ENCODE peak calls at places on chromosome 17, in nine cellular contexts. One of them, this sample, is unnamed.

GRCh38 chr17:34853916-34854315 is 107.3 kb downstream of the CCT6B start:
- DNase-seq in stimulated activated naive CD8-positive, alpha-beta T cell treated with anti-CD3 and anti-CD28 coated beads, Interleukin-15, Interleukin-2, amounts not matched to agents 100 U/mL and 50 U/mL, for 24 hours: no peak
- DNase-seq in hepatic stellate cell: no peak
- DNase-seq in stromal cell of bone marrow: no peak
- DNase-seq in CD8-positive, alpha-beta memory T cell: no peak
- DNase-seq in LoVo: no peak
- DNase-seq in stimulated activated CD8-positive, alpha-beta memory T cell treated with anti-CD3 and anti-CD28 coated beads, Interleukin-12 subunit alpha, Interleukin-12 subunit beta, amount 100 ng/mL, for 1 hour: no peak
- DNase-seq in non-pigmented ciliary epithelial cell: no peak
- DNase-seq in activated naive CD8-positive, alpha-beta T cell treated with anti-CD3 and anti-CD28 coated beads, Interleukin-2, amount 50 U/mL, for 24 hours: no peak
- DNase-seq in this sample: no peak

GRCh38 chr17:40828454-40829039 is 6.1 kb upstream of the KRT10 start:
- DNase-seq in CD8-positive, alpha-beta memory T cell: no peak
- DNase-seq in activated naive CD8-positive, alpha-beta T cell treated with anti-CD3 and anti-CD28 coated beads, Interleukin-2, amount 50 U/mL, for 24 hours: no peak
- DNase-seq in non-pigmented ciliary epithelial cell: no peak
- DNase-seq in stromal cell of bone marrow: no peak
- DNase-seq in stimulated activated naive CD8-positive, alpha-beta T cell treated with anti-CD3 and anti-CD28 coated beads, Interleukin-15, Interleukin-2, amounts not matched to agents 100 U/mL and 50 U/mL, for 24 hours: no peak
- DNase-seq in LoVo: no peak
- DNase-seq in stimulated activated CD8-positive, alpha-beta memory T cell treated with anti-CD3 and anti-CD28 coated beads, Interleukin-12 subunit alpha, Interleukin-12 subunit beta, amount 100 ng/mL, for 1 hour: no peak
- DNase-seq in hepatic stellate cell: no peak
- DNase-seq in this sample: no peak

GRCh38 chr17:35568561-35568960 is 7.9 kb upstream of the SLFN14 start:
- DNase-seq in stimulated activated CD8-positive, alpha-beta memory T cell treated with anti-CD3 and anti-CD28 coated beads, Interleukin-12 subunit alpha, Interleukin-12 subunit beta, amount 100 ng/mL, for 1 hour: no peak
- DNase-seq in stimulated activated naive CD8-positive, alpha-beta T cell treated with anti-CD3 and anti-CD28 coated beads, Interleukin-15, Interleukin-2, amounts not matched to agents 100 U/mL and 50 U/mL, for 24 hours: peak
- DNase-seq in non-pigmented ciliary epithelial cell: no peak
- DNase-seq in activated naive CD8-positive, alpha-beta T cell treated with anti-CD3 and anti-CD28 coated beads, Interleukin-2, amount 50 U/mL, for 24 hours: peak
- DNase-seq in hepatic stellate cell: peak
- DNase-seq in stromal cell of bone marrow: no peak
- DNase-seq in LoVo: peak
- DNase-seq in CD8-positive, alpha-beta memory T cell: no peak
- DNase-seq in this sample: peak

GRCh38 chr17:6471531-6472465 is 27.5 kb downstream of the PIMREG start:
- DNase-seq in CD8-positive, alpha-beta memory T cell: no peak
- DNase-seq in non-pigmented ciliary epithelial cell: no peak
- DNase-seq in stromal cell of bone marrow: peak
- DNase-seq in stimulated activated CD8-positive, alpha-beta memory T cell treated with anti-CD3 and anti-CD28 coated beads, Interleukin-12 subunit alpha, Interleukin-12 subunit beta, amount 100 ng/mL, for 1 hour: no peak
- DNase-seq in stimulated activated naive CD8-positive, alpha-beta T cell treated with anti-CD3 and anti-CD28 coated beads, Interleukin-15, Interleukin-2, amounts not matched to agents 100 U/mL and 50 U/mL, for 24 hours: no peak
- DNase-seq in hepatic stellate cell: peak
- DNase-seq in LoVo: no peak
- DNase-seq in activated naive CD8-positive, alpha-beta T cell treated with anti-CD3 and anti-CD28 coated beads, Interleukin-2, amount 50 U/mL, for 24 hours: no peak
- DNase-seq in this sample: no peak

GRCh38 chr17:45361976-45362375 is 45.2 kb upstream of the MAP3K14 start:
- DNase-seq in non-pigmented ciliary epithelial cell: no peak
- DNase-seq in activated naive CD8-positive, alpha-beta T cell treated with anti-CD3 and anti-CD28 coated beads, Interleukin-2, amount 50 U/mL, for 24 hours: no peak
- DNase-seq in LoVo: no peak
- DNase-seq in hepatic stellate cell: no peak
- DNase-seq in stimulated activated CD8-positive, alpha-beta memory T cell treated with anti-CD3 and anti-CD28 coated beads, Interleukin-12 subunit alpha, Interleukin-12 subunit beta, amount 100 ng/mL, for 1 hour: no peak
- DNase-seq in stimulated activated naive CD8-positive, alpha-beta T cell treated with anti-CD3 and anti-CD28 coated beads, Interleukin-15, Interleukin-2, amounts not matched to agents 100 U/mL and 50 U/mL, for 24 hours: no peak
- DNase-seq in stromal cell of bone marrow: no peak
- DNase-seq in CD8-positive, alpha-beta memory T cell: no peak
- DNase-seq in this sample: no peak

GRCh38 chr17:74775409-74776043 is 619 bp downstream of the NAT9 start:
- DNase-seq in stimulated activated naive CD8-positive, alpha-beta T cell treated with anti-CD3 and anti-CD28 coated beads, Interleukin-15, Interleukin-2, amounts not matched to agents 100 U/mL and 50 U/mL, for 24 hours: no peak
- DNase-seq in hepatic stellate cell: no peak
- DNase-seq in CD8-positive, alpha-beta memory T cell: no peak
- DNase-seq in activated naive CD8-positive, alpha-beta T cell treated with anti-CD3 and anti-CD28 coated beads, Interleukin-2, amount 50 U/mL, for 24 hours: peak
- DNase-seq in stromal cell of bone marrow: no peak
- DNase-seq in stimulated activated CD8-positive, alpha-beta memory T cell treated with anti-CD3 and anti-CD28 coated beads, Interleukin-12 subunit alpha, Interleukin-12 subunit beta, amount 100 ng/mL, for 1 hour: no peak
- DNase-seq in non-pigmented ciliary epithelial cell: no peak
- DNase-seq in LoVo: no peak
- DNase-seq in this sample: no peak

GRCh38 chr17:4506892-4507291 is 8.2 kb downstream of the SPNS2 start:
- DNase-seq in LoVo: no peak
- DNase-seq in hepatic stellate cell: no peak
- DNase-seq in activated naive CD8-positive, alpha-beta T cell treated with anti-CD3 and anti-CD28 coated beads, Interleukin-2, amount 50 U/mL, for 24 hours: no peak
- DNase-seq in CD8-positive, alpha-beta memory T cell: no peak
- DNase-seq in stimulated activated naive CD8-positive, alpha-beta T cell treated with anti-CD3 and anti-CD28 coated beads, Interleukin-15, Interleukin-2, amounts not matched to agents 100 U/mL and 50 U/mL, for 24 hours: no peak
- DNase-seq in non-pigmented ciliary epithelial cell: no peak
- DNase-seq in stimulated activated CD8-positive, alpha-beta memory T cell treated with anti-CD3 and anti-CD28 coated beads, Interleukin-12 subunit alpha, Interleukin-12 subunit beta, amount 100 ng/mL, for 1 hour: no peak
- DNase-seq in stromal cell of bone marrow: no peak
- DNase-seq in this sample: no peak

GRCh38 chr17:58352843-58353719 is 1.1 kb upstream of the SUPT4H1 start:
- DNase-seq in activated naive CD8-positive, alpha-beta T cell treated with anti-CD3 and anti-CD28 coated beads, Interleukin-2, amount 50 U/mL, for 24 hours: peak
- DNase-seq in stimulated activated naive CD8-positive, alpha-beta T cell treated with anti-CD3 and anti-CD28 coated beads, Interleukin-15, Interleukin-2, amounts not matched to agents 100 U/mL and 50 U/mL, for 24 hours: peak
- DNase-seq in non-pigmented ciliary epithelial cell: no peak
- DNase-seq in stimulated activated CD8-positive, alpha-beta memory T cell treated with anti-CD3 and anti-CD28 coated beads, Interleukin-12 subunit alpha, Interleukin-12 subunit beta, amount 100 ng/mL, for 1 hour: no peak
- DNase-seq in CD8-positive, alpha-beta memory T cell: no peak
- DNase-seq in hepatic stellate cell: peak
- DNase-seq in LoVo: peak
- DNase-seq in stromal cell of bone marrow: peak
- DNase-seq in this sample: peak

GRCh38 chr17:46011711-46012505 is 12.9 kb downstream of the STH start:
- DNase-seq in CD8-positive, alpha-beta memory T cell: no peak
- DNase-seq in activated naive CD8-positive, alpha-beta T cell treated with anti-CD3 and anti-CD28 coated beads, Interleukin-2, amount 50 U/mL, for 24 hours: no peak
- DNase-seq in non-pigmented ciliary epithelial cell: no peak
- DNase-seq in stimulated activated CD8-positive, alpha-beta memory T cell treated with anti-CD3 and anti-CD28 coated beads, Interleukin-12 subunit alpha, Interleukin-12 subunit beta, amount 100 ng/mL, for 1 hour: no peak
- DNase-seq in stimulated activated naive CD8-positive, alpha-beta T cell treated with anti-CD3 and anti-CD28 coated beads, Interleukin-15, Interleukin-2, amounts not matched to agents 100 U/mL and 50 U/mL, for 24 hours: no peak
- DNase-seq in hepatic stellate cell: no peak
- DNase-seq in LoVo: no peak
- DNase-seq in stromal cell of bone marrow: no peak
- DNase-seq in this sample: no peak

GRCh38 chr17:19311016-19311415 is 51.5 kb downstream of the B9D1 start:
- DNase-seq in CD8-positive, alpha-beta memory T cell: no peak
- DNase-seq in hepatic stellate cell: no peak
- DNase-seq in stimulated activated CD8-positive, alpha-beta memory T cell treated with anti-CD3 and anti-CD28 coated beads, Interleukin-12 subunit alpha, Interleukin-12 subunit beta, amount 100 ng/mL, for 1 hour: no peak
- DNase-seq in non-pigmented ciliary epithelial cell: no peak
- DNase-seq in stromal cell of bone marrow: no peak
- DNase-seq in stimulated activated naive CD8-positive, alpha-beta T cell treated with anti-CD3 and anti-CD28 coated beads, Interleukin-15, Interleukin-2, amounts not matched to agents 100 U/mL and 50 U/mL, for 24 hours: no peak
- DNase-seq in activated naive CD8-positive, alpha-beta T cell treated with anti-CD3 and anti-CD28 coated beads, Interleukin-2, amount 50 U/mL, for 24 hours: no peak
- DNase-seq in LoVo: no peak
- DNase-seq in this sample: no peak

GRCh38 chr17:63440127-63440769 is 5.9 kb downstream of the CYB561 start:
- DNase-seq in non-pigmented ciliary epithelial cell: no peak
- DNase-seq in CD8-positive, alpha-beta memory T cell: peak
- DNase-seq in stromal cell of bone marrow: no peak
- DNase-seq in stimulated activated CD8-positive, alpha-beta memory T cell treated with anti-CD3 and anti-CD28 coated beads, Interleukin-12 subunit alpha, Interleukin-12 subunit beta, amount 100 ng/mL, for 1 hour: no peak
- DNase-seq in hepatic stellate cell: no peak
- DNase-seq in activated naive CD8-positive, alpha-beta T cell treated with anti-CD3 and anti-CD28 coated beads, Interleukin-2, amount 50 U/mL, for 24 hours: no peak
- DNase-seq in LoVo: no peak
- DNase-seq in stimulated activated naive CD8-positive, alpha-beta T cell treated with anti-CD3 and anti-CD28 coated beads, Interleukin-15, Interleukin-2, amounts not matched to agents 100 U/mL and 50 U/mL, for 24 hours: no peak
- DNase-seq in this sample: no peak

GRCh38 chr17:79671387-79671752 is 59.4 kb upstream of the ENPP7 start:
- DNase-seq in CD8-positive, alpha-beta memory T cell: no peak
- DNase-seq in hepatic stellate cell: no peak
- DNase-seq in stromal cell of bone marrow: no peak
- DNase-seq in LoVo: no peak
- DNase-seq in stimulated activated CD8-positive, alpha-beta memory T cell treated with anti-CD3 and anti-CD28 coated beads, Interleukin-12 subunit alpha, Interleukin-12 subunit beta, amount 100 ng/mL, for 1 hour: no peak
- DNase-seq in non-pigmented ciliary epithelial cell: no peak
- DNase-seq in stimulated activated naive CD8-positive, alpha-beta T cell treated with anti-CD3 and anti-CD28 coated beads, Interleukin-15, Interleukin-2, amounts not matched to agents 100 U/mL and 50 U/mL, for 24 hours: no peak
- DNase-seq in activated naive CD8-positive, alpha-beta T cell treated with anti-CD3 and anti-CD28 coated beads, Interleukin-2, amount 50 U/mL, for 24 hours: no peak
- DNase-seq in this sample: no peak

GRCh38 chr17:57507828-57508227 is 237.3 kb downstream of the CCDC182 start:
- DNase-seq in CD8-positive, alpha-beta memory T cell: no peak
- DNase-seq in stimulated activated naive CD8-positive, alpha-beta T cell treated with anti-CD3 and anti-CD28 coated beads, Interleukin-15, Interleukin-2, amounts not matched to agents 100 U/mL and 50 U/mL, for 24 hours: no peak
- DNase-seq in LoVo: no peak
- DNase-seq in stromal cell of bone marrow: no peak
- DNase-seq in hepatic stellate cell: no peak
- DNase-seq in stimulated activated CD8-positive, alpha-beta memory T cell treated with anti-CD3 and anti-CD28 coated beads, Interleukin-12 subunit alpha, Interleukin-12 subunit beta, amount 100 ng/mL, for 1 hour: no peak
- DNase-seq in activated naive CD8-positive, alpha-beta T cell treated with anti-CD3 and anti-CD28 coated beads, Interleukin-2, amount 50 U/mL, for 24 hours: no peak
- DNase-seq in non-pigmented ciliary epithelial cell: no peak
- DNase-seq in this sample: no peak

GRCh38 chr17:13921841-13922776 is 147.2 kb upstream of the COX10 start:
- DNase-seq in stimulated activated CD8-positive, alpha-beta memory T cell treated with anti-CD3 and anti-CD28 coated beads, Interleukin-12 subunit alpha, Interleukin-12 subunit beta, amount 100 ng/mL, for 1 hour: no peak
- DNase-seq in stromal cell of bone marrow: no peak
- DNase-seq in activated naive CD8-positive, alpha-beta T cell treated with anti-CD3 and anti-CD28 coated beads, Interleukin-2, amount 50 U/mL, for 24 hours: no peak
- DNase-seq in CD8-positive, alpha-beta memory T cell: no peak
- DNase-seq in hepatic stellate cell: no peak
- DNase-seq in stimulated activated naive CD8-positive, alpha-beta T cell treated with anti-CD3 and anti-CD28 coated beads, Interleukin-15, Interleukin-2, amounts not matched to agents 100 U/mL and 50 U/mL, for 24 hours: no peak
- DNase-seq in LoVo: no peak
- DNase-seq in non-pigmented ciliary epithelial cell: no peak
- DNase-seq in this sample: no peak

GRCh38 chr17:27888945-27889344 is 4.2 kb downstream of the LYRM9 start:
- DNase-seq in non-pigmented ciliary epithelial cell: no peak
- DNase-seq in stimulated activated CD8-positive, alpha-beta memory T cell treated with anti-CD3 and anti-CD28 coated beads, Interleukin-12 subunit alpha, Interleukin-12 subunit beta, amount 100 ng/mL, for 1 hour: no peak
- DNase-seq in LoVo: peak
- DNase-seq in stromal cell of bone marrow: no peak
- DNase-seq in hepatic stellate cell: peak
- DNase-seq in activated naive CD8-positive, alpha-beta T cell treated with anti-CD3 and anti-CD28 coated beads, Interleukin-2, amount 50 U/mL, for 24 hours: no peak
- DNase-seq in CD8-positive, alpha-beta memory T cell: no peak
- DNase-seq in stimulated activated naive CD8-positive, alpha-beta T cell treated with anti-CD3 and anti-CD28 coated beads, Interleukin-15, Interleukin-2, amounts not matched to agents 100 U/mL and 50 U/mL, for 24 hours: no peak
- DNase-seq in this sample: no peak

GRCh38 chr17:73228748-73229236 is 32.9 kb downstream of the CPSF4L start:
- DNase-seq in stimulated activated naive CD8-positive, alpha-beta T cell treated with anti-CD3 and anti-CD28 coated beads, Interleukin-15, Interleukin-2, amounts not matched to agents 100 U/mL and 50 U/mL, for 24 hours: peak
- DNase-seq in stimulated activated CD8-positive, alpha-beta memory T cell treated with anti-CD3 and anti-CD28 coated beads, Interleukin-12 subunit alpha, Interleukin-12 subunit beta, amount 100 ng/mL, for 1 hour: no peak
- DNase-seq in non-pigmented ciliary epithelial cell: peak
- DNase-seq in stromal cell of bone marrow: peak
- DNase-seq in activated naive CD8-positive, alpha-beta T cell treated with anti-CD3 and anti-CD28 coated beads, Interleukin-2, amount 50 U/mL, for 24 hours: peak
- DNase-seq in hepatic stellate cell: peak
- DNase-seq in CD8-positive, alpha-beta memory T cell: no peak
- DNase-seq in LoVo: peak
- DNase-seq in this sample: peak

GRCh38 chr17:17892009-17892408 is 55.2 kb upstream of the SREBF1 start:
- DNase-seq in stimulated activated CD8-positive, alpha-beta memory T cell treated with anti-CD3 and anti-CD28 coated beads, Interleukin-12 subunit alpha, Interleukin-12 subunit beta, amount 100 ng/mL, for 1 hour: no peak
- DNase-seq in stromal cell of bone marrow: no peak
- DNase-seq in activated naive CD8-positive, alpha-beta T cell treated with anti-CD3 and anti-CD28 coated beads, Interleukin-2, amount 50 U/mL, for 24 hours: no peak
- DNase-seq in stimulated activated naive CD8-positive, alpha-beta T cell treated with anti-CD3 and anti-CD28 coated beads, Interleukin-15, Interleukin-2, amounts not matched to agents 100 U/mL and 50 U/mL, for 24 hours: no peak
- DNase-seq in non-pigmented ciliary epithelial cell: no peak
- DNase-seq in LoVo: no peak
- DNase-seq in hepatic stellate cell: no peak
- DNase-seq in CD8-positive, alpha-beta memory T cell: no peak
- DNase-seq in this sample: no peak

GRCh38 chr17:42512246-42512645 is 23.8 kb upstream of the NAGLU start:
- DNase-seq in CD8-positive, alpha-beta memory T cell: no peak
- DNase-seq in hepatic stellate cell: no peak
- DNase-seq in activated naive CD8-positive, alpha-beta T cell treated with anti-CD3 and anti-CD28 coated beads, Interleukin-2, amount 50 U/mL, for 24 hours: no peak
- DNase-seq in stimulated activated naive CD8-positive, alpha-beta T cell treated with anti-CD3 and anti-CD28 coated beads, Interleukin-15, Interleukin-2, amounts not matched to agents 100 U/mL and 50 U/mL, for 24 hours: no peak
- DNase-seq in LoVo: no peak
- DNase-seq in non-pigmented ciliary epithelial cell: no peak
- DNase-seq in stromal cell of bone marrow: no peak
- DNase-seq in stimulated activated CD8-positive, alpha-beta memory T cell treated with anti-CD3 and anti-CD28 coated beads, Interleukin-12 subunit alpha, Interleukin-12 subunit beta, amount 100 ng/mL, for 1 hour: no peak
- DNase-seq in this sample: no peak

GRCh38 chr17:31915456-31916100 is 14.1 kb upstream of the UTP6 start:
- DNase-seq in hepatic stellate cell: no peak
- DNase-seq in non-pigmented ciliary epithelial cell: no peak
- DNase-seq in LoVo: no peak
- DNase-seq in stimulated activated CD8-positive, alpha-beta memory T cell treated with anti-CD3 and anti-CD28 coated beads, Interleukin-12 subunit alpha, Interleukin-12 subunit beta, amount 100 ng/mL, for 1 hour: no peak
- DNase-seq in activated naive CD8-positive, alpha-beta T cell treated with anti-CD3 and anti-CD28 coated beads, Interleukin-2, amount 50 U/mL, for 24 hours: no peak
- DNase-seq in stromal cell of bone marrow: no peak
- DNase-seq in stimulated activated naive CD8-positive, alpha-beta T cell treated with anti-CD3 and anti-CD28 coated beads, Interleukin-15, Interleukin-2, amounts not matched to agents 100 U/mL and 50 U/mL, for 24 hours: no peak
- DNase-seq in CD8-positive, alpha-beta memory T cell: no peak
- DNase-seq in this sample: no peak

GRCh38 chr17:8674344-8675305 is 44.1 kb upstream of the MYH10 start:
- DNase-seq in CD8-positive, alpha-beta memory T cell: no peak
- DNase-seq in activated naive CD8-positive, alpha-beta T cell treated with anti-CD3 and anti-CD28 coated beads, Interleukin-2, amount 50 U/mL, for 24 hours: no peak
- DNase-seq in non-pigmented ciliary epithelial cell: no peak
- DNase-seq in hepatic stellate cell: peak
- DNase-seq in stromal cell of bone marrow: no peak
- DNase-seq in stimulated activated CD8-positive, alpha-beta memory T cell treated with anti-CD3 and anti-CD28 coated beads, Interleukin-12 subunit alpha, Interleukin-12 subunit beta, amount 100 ng/mL, for 1 hour: no peak
- DNase-seq in LoVo: no peak
- DNase-seq in stimulated activated naive CD8-positive, alpha-beta T cell treated with anti-CD3 and anti-CD28 coated beads, Interleukin-15, Interleukin-2, amounts not matched to agents 100 U/mL and 50 U/mL, for 24 hours: no peak
- DNase-seq in this sample: no peak

GRCh38 chr17:9465216-9465921 is 110.3 kb downstream of the STX8 start:
- DNase-seq in stromal cell of bone marrow: peak
- DNase-seq in activated naive CD8-positive, alpha-beta T cell treated with anti-CD3 and anti-CD28 coated beads, Interleukin-2, amount 50 U/mL, for 24 hours: no peak
- DNase-seq in stimulated activated CD8-positive, alpha-beta memory T cell treated with anti-CD3 and anti-CD28 coated beads, Interleukin-12 subunit alpha, Interleukin-12 subunit beta, amount 100 ng/mL, for 1 hour: no peak
- DNase-seq in CD8-positive, alpha-beta memory T cell: no peak
- DNase-seq in stimulated activated naive CD8-positive, alpha-beta T cell treated with anti-CD3 and anti-CD28 coated beads, Interleukin-15, Interleukin-2, amounts not matched to agents 100 U/mL and 50 U/mL, for 24 hours: no peak
- DNase-seq in LoVo: no peak
- DNase-seq in non-pigmented ciliary epithelial cell: no peak
- DNase-seq in hepatic stellate cell: peak
- DNase-seq in this sample: no peak

GRCh38 chr17:40345161-40346034 is 19.1 kb downstream of the GJD3 start:
- DNase-seq in hepatic stellate cell: peak
- DNase-seq in non-pigmented ciliary epithelial cell: no peak
- DNase-seq in activated naive CD8-positive, alpha-beta T cell treated with anti-CD3 and anti-CD28 coated beads, Interleukin-2, amount 50 U/mL, for 24 hours: peak
- DNase-seq in stromal cell of bone marrow: no peak
- DNase-seq in stimulated activated CD8-positive, alpha-beta memory T cell treated with anti-CD3 and anti-CD28 coated beads, Interleukin-12 subunit alpha, Interleukin-12 subunit beta, amount 100 ng/mL, for 1 hour: no peak
- DNase-seq in stimulated activated naive CD8-positive, alpha-beta T cell treated with anti-CD3 and anti-CD28 coated beads, Interleukin-15, Interleukin-2, amounts not matched to agents 100 U/mL and 50 U/mL, for 24 hours: peak
- DNase-seq in CD8-positive, alpha-beta memory T cell: peak
- DNase-seq in LoVo: peak
- DNase-seq in this sample: peak

GRCh38 chr17:69084911-69085310 is 24.2 kb upstream of the ABCA9 start:
- DNase-seq in stromal cell of bone marrow: no peak
- DNase-seq in non-pigmented ciliary epithelial cell: no peak
- DNase-seq in CD8-positive, alpha-beta memory T cell: no peak
- DNase-seq in activated naive CD8-positive, alpha-beta T cell treated with anti-CD3 and anti-CD28 coated beads, Interleukin-2, amount 50 U/mL, for 24 hours: no peak
- DNase-seq in LoVo: peak
- DNase-seq in stimulated activated naive CD8-positive, alpha-beta T cell treated with anti-CD3 and anti-CD28 coated beads, Interleukin-15, Interleukin-2, amounts not matched to agents 100 U/mL and 50 U/mL, for 24 hours: no peak
- DNase-seq in hepatic stellate cell: no peak
- DNase-seq in stimulated activated CD8-positive, alpha-beta memory T cell treated with anti-CD3 and anti-CD28 coated beads, Interleukin-12 subunit alpha, Interleukin-12 subunit beta, amount 100 ng/mL, for 1 hour: no peak
- DNase-seq in this sample: no peak

GRCh38 chr17:74610108-74610507 is 13.4 kb downstream of the CD300E start:
- DNase-seq in stimulated activated naive CD8-positive, alpha-beta T cell treated with anti-CD3 and anti-CD28 coated beads, Interleukin-15, Interleukin-2, amounts not matched to agents 100 U/mL and 50 U/mL, for 24 hours: no peak
- DNase-seq in stimulated activated CD8-positive, alpha-beta memory T cell treated with anti-CD3 and anti-CD28 coated beads, Interleukin-12 subunit alpha, Interleukin-12 subunit beta, amount 100 ng/mL, for 1 hour: no peak
- DNase-seq in activated naive CD8-positive, alpha-beta T cell treated with anti-CD3 and anti-CD28 coated beads, Interleukin-2, amount 50 U/mL, for 24 hours: no peak
- DNase-seq in non-pigmented ciliary epithelial cell: no peak
- DNase-seq in stromal cell of bone marrow: no peak
- DNase-seq in hepatic stellate cell: no peak
- DNase-seq in LoVo: no peak
- DNase-seq in CD8-positive, alpha-beta memory T cell: no peak
- DNase-seq in this sample: no peak

This sample was measured in K562.